ENCODE peak calls at places on chromosomes 2 and 18, in seven cellular contexts. One of them, this sample, is unnamed.

GRCh38 chr2:205405752-205406151 is 276.5 kb upstream of the NRP2 start:
- DNase-seq in astrocyte of the spinal cord: peak
- DNase-seq in upper lobe of left lung: no peak
- DNase-seq in A549: no peak
- DNase-seq in OCI-LY7: no peak
- DNase-seq in heart right ventricle: no peak
- DNase-seq in heart left ventricle: no peak
- DNase-seq in this sample: no peak

GRCh38 chr2:111941531-111941930 is 43.1 kb downstream of the MERTK start:
- DNase-seq in astrocyte of the spinal cord: no peak
- DNase-seq in upper lobe of left lung: no peak
- DNase-seq in heart left ventricle: no peak
- DNase-seq in A549: no peak
- DNase-seq in heart right ventricle: no peak
- DNase-seq in OCI-LY7: no peak
- DNase-seq in this sample: no peak

GRCh38 chr2:23092831-23093230 is 292.1 kb upstream of the KLHL29 start:
- DNase-seq in OCI-LY7: peak
- DNase-seq in A549: no peak
- DNase-seq in heart left ventricle: no peak
- DNase-seq in heart right ventricle: no peak
- DNase-seq in astrocyte of the spinal cord: no peak
- DNase-seq in upper lobe of left lung: no peak
- DNase-seq in this sample: no peak

GRCh38 chr18:58044370-58045264 is 591 bp downstream of the NEDD4L start:
- DNase-seq in heart left ventricle: peak
- DNase-seq in astrocyte of the spinal cord: peak
- DNase-seq in heart right ventricle: peak
- DNase-seq in OCI-LY7: peak
- DNase-seq in A549: peak
- DNase-seq in upper lobe of left lung: peak
- DNase-seq in this sample: peak

GRCh38 chr18:75003089-75003488 is 205.8 kb downstream of the PTGR3 start:
- DNase-seq in OCI-LY7: no peak
- DNase-seq in heart right ventricle: no peak
- DNase-seq in upper lobe of left lung: no peak
- DNase-seq in heart left ventricle: no peak
- DNase-seq in astrocyte of the spinal cord: no peak
- DNase-seq in A549: no peak
- DNase-seq in this sample: no peak

GRCh38 chr2:111667001-111667400 is 217.0 kb downstream of the ANAPC1 start:
- DNase-seq in heart right ventricle: no peak
- DNase-seq in OCI-LY7: no peak
- DNase-seq in astrocyte of the spinal cord: no peak
- DNase-seq in A549: no peak
- DNase-seq in upper lobe of left lung: no peak
- DNase-seq in heart left ventricle: no peak
- DNase-seq in this sample: no peak

GRCh38 chr2:136017786-136018185 is 32.4 kb upstream of the DARS1 start:
- DNase-seq in A549: no peak
- DNase-seq in heart right ventricle: no peak
- DNase-seq in astrocyte of the spinal cord: no peak
- DNase-seq in heart left ventricle: no peak
- DNase-seq in OCI-LY7: no peak
- DNase-seq in upper lobe of left lung: no peak
- DNase-seq in this sample: no peak

GRCh38 chr2:202064206-202064880 is 8.7 kb upstream of the KIAA2012 start:
- DNase-seq in OCI-LY7: no peak
- DNase-seq in heart left ventricle: no peak
- DNase-seq in upper lobe of left lung: peak
- DNase-seq in astrocyte of the spinal cord: peak
- DNase-seq in A549: no peak
- DNase-seq in heart right ventricle: no peak
- DNase-seq in this sample: no peak

GRCh38 chr2:96665083-96665569 is 22.6 kb downstream of the FER1L5 start:
- DNase-seq in upper lobe of left lung: peak
- DNase-seq in astrocyte of the spinal cord: peak
- DNase-seq in heart right ventricle: no peak
- DNase-seq in A549: peak
- DNase-seq in heart left ventricle: no peak
- DNase-seq in OCI-LY7: no peak
- DNase-seq in this sample: no peak

GRCh38 chr2:12448846-12449480 is 267.8 kb upstream of the TRIB2 start:
- DNase-seq in heart left ventricle: no peak
- DNase-seq in astrocyte of the spinal cord: peak
- DNase-seq in OCI-LY7: no peak
- DNase-seq in heart right ventricle: no peak
- DNase-seq in upper lobe of left lung: no peak
- DNase-seq in A549: no peak
- DNase-seq in this sample: no peak

GRCh38 chr2:189549440-189549832 is 31.1 kb downstream of the SLC40A1 start:
- DNase-seq in astrocyte of the spinal cord: peak
- DNase-seq in heart right ventricle: peak
- DNase-seq in A549: no peak
- DNase-seq in upper lobe of left lung: no peak
- DNase-seq in heart left ventricle: peak
- DNase-seq in OCI-LY7: no peak
- DNase-seq in this sample: no peak

GRCh38 chr2:64459575-64459974 is 5.6 kb downstream of the LGALSL start:
- DNase-seq in upper lobe of left lung: no peak
- DNase-seq in heart left ventricle: no peak
- DNase-seq in astrocyte of the spinal cord: no peak
- DNase-seq in A549: no peak
- DNase-seq in heart right ventricle: no peak
- DNase-seq in OCI-LY7: no peak
- DNase-seq in this sample: no peak

GRCh38 chr2:182816856-182817255 is 49.6 kb downstream of the FRZB start:
- DNase-seq in astrocyte of the spinal cord: no peak
- DNase-seq in A549: no peak
- DNase-seq in heart right ventricle: no peak
- DNase-seq in upper lobe of left lung: no peak
- DNase-seq in OCI-LY7: no peak
- DNase-seq in heart left ventricle: no peak
- DNase-seq in this sample: no peak

GRCh38 chr2:165141601-165142000 is 62.2 kb downstream of the SCN3A start:
- DNase-seq in heart right ventricle: no peak
- DNase-seq in heart left ventricle: no peak
- DNase-seq in A549: no peak
- DNase-seq in OCI-LY7: peak
- DNase-seq in astrocyte of the spinal cord: peak
- DNase-seq in upper lobe of left lung: no peak
- DNase-seq in this sample: no peak

GRCh38 chr2:222733846-222734689 is 62.6 kb downstream of the MOGAT1 start:
- DNase-seq in heart left ventricle: peak
- DNase-seq in astrocyte of the spinal cord: no peak
- DNase-seq in A549: no peak
- DNase-seq in upper lobe of left lung: no peak
- DNase-seq in OCI-LY7: no peak
- DNase-seq in heart right ventricle: peak
- DNase-seq in this sample: no peak

GRCh38 chr2:83650897-83651296 is 808.2 kb downstream of the SUCLG1 start:
- DNase-seq in heart right ventricle: no peak
- DNase-seq in OCI-LY7: no peak
- DNase-seq in astrocyte of the spinal cord: peak
- DNase-seq in upper lobe of left lung: no peak
- DNase-seq in A549: no peak
- DNase-seq in heart left ventricle: no peak
- DNase-seq in this sample: no peak

GRCh38 chr2:236730393-236730792 is 160.8 kb downstream of the ACKR3 start:
- DNase-seq in heart right ventricle: peak
- DNase-seq in astrocyte of the spinal cord: no peak
- DNase-seq in OCI-LY7: no peak
- DNase-seq in heart left ventricle: peak
- DNase-seq in A549: no peak
- DNase-seq in upper lobe of left lung: no peak
- DNase-seq in this sample: no peak

GRCh38 chr2:72744049-72744448 is 81.8 kb downstream of the EXOC6B start:
- DNase-seq in OCI-LY7: no peak
- DNase-seq in heart left ventricle: no peak
- DNase-seq in A549: no peak
- DNase-seq in astrocyte of the spinal cord: peak
- DNase-seq in upper lobe of left lung: no peak
- DNase-seq in heart right ventricle: no peak
- DNase-seq in this sample: no peak

GRCh38 chr2:228917195-228917594 is 353.9 kb downstream of the PID1 start:
- DNase-seq in astrocyte of the spinal cord: peak
- DNase-seq in A549: no peak
- DNase-seq in upper lobe of left lung: no peak
- DNase-seq in heart right ventricle: no peak
- DNase-seq in OCI-LY7: no peak
- DNase-seq in heart left ventricle: no peak
- DNase-seq in this sample: no peak

DNA sequence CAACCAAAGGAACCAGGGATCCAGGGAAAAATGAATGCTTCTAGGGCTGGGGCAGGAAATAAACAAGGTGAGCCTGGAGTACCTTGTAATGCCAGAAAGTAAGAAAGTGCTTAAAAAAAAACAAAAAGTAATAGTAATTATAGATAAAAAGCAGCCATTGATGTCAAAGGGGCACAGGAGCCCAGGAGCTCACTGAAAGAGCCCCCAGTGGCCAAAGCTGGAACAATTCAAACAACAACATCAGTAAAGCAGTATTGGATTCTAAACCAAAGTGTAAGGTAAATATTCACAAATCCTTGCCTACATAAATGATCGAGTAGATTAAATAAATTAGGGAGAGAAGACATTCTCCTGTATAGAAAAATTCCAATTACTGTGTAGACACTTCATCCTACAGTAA is 114.3 kb upstream of the ARL4C start:
- DNase-seq in A549: peak
- DNase-seq in heart right ventricle: no peak
- DNase-seq in heart left ventricle: no peak
- DNase-seq in astrocyte of the spinal cord: no peak
- DNase-seq in OCI-LY7: peak
- DNase-seq in upper lobe of left lung: no peak
- DNase-seq in this sample: no peak
- TF ChIP-seq CTCF in A549: no peak
- TF ChIP-seq CTCF in heart right ventricle: no peak
- TF ChIP-seq CTCF in heart left ventricle: no peak
- TF ChIP-seq CTCF in astrocyte of the spinal cord: peak
- TF ChIP-seq CTCF in OCI-LY7: peak
- TF ChIP-seq CTCF in upper lobe of left lung: no peak
- TF ChIP-seq CTCF in this sample: peak

GRCh38 chr2:126664234-126664633 is 8.3 kb downstream of the GYPC start:
- DNase-seq in heart left ventricle: no peak
- DNase-seq in A549: no peak
- DNase-seq in upper lobe of left lung: no peak
- DNase-seq in OCI-LY7: peak
- DNase-seq in astrocyte of the spinal cord: no peak
- DNase-seq in heart right ventricle: no peak
- DNase-seq in this sample: no peak

GRCh38 chr2:126661001-126661400 is 5.0 kb downstream of the GYPC start:
- DNase-seq in OCI-LY7: no peak
- DNase-seq in astrocyte of the spinal cord: no peak
- DNase-seq in heart left ventricle: no peak
- DNase-seq in upper lobe of left lung: no peak
- DNase-seq in A549: no peak
- DNase-seq in heart right ventricle: no peak
- DNase-seq in this sample: no peak

GRCh38 chr2:126663184-126663963 is 7.4 kb downstream of the GYPC start:
- DNase-seq in heart left ventricle: no peak
- DNase-seq in upper lobe of left lung: no peak
- DNase-seq in A549: no peak
- DNase-seq in heart right ventricle: no peak
- DNase-seq in OCI-LY7: no peak
- DNase-seq in astrocyte of the spinal cord: no peak
- DNase-seq in this sample: peak

GRCh38 chr2:126661702-126662465 is 5.9 kb downstream of the GYPC start:
- DNase-seq in heart right ventricle: no peak
- DNase-seq in upper lobe of left lung: no peak
- DNase-seq in OCI-LY7: no peak
- DNase-seq in astrocyte of the spinal cord: no peak
- DNase-seq in heart left ventricle: no peak
- DNase-seq in A549: no peak
- DNase-seq in this sample: no peak

DNA sequence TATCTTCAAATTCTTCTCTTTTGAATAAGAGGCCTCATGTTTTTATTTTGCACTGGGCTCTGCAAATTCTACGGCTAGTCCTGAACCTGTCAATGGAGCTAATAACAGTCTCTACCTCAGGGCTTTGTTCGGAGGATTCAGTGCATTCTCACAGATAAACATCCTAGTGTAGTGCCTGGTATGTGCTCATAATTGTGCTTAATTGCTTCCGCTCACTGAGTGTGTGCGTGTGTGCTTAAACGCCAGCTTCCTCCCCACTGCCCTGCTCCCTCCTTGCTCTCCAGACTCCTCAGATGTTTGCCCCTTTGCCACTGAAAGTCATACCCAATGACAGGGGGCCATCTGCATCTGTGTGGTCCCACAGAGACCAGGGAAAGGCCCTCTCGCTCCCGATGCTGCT is 6.7 kb downstream of the GYPC start:
- DNase-seq in upper lobe of left lung: no peak
- DNase-seq in heart left ventricle: no peak
- DNase-seq in A549: no peak
- DNase-seq in heart right ventricle: no peak
- DNase-seq in astrocyte of the spinal cord: no peak
- DNase-seq in OCI-LY7: peak
- DNase-seq in this sample: no peak
- H3K4me3 ChIP-seq in upper lobe of left lung: no peak
- H3K4me3 ChIP-seq in heart left ventricle: no peak
- H3K4me3 ChIP-seq in A549: no peak
- H3K4me3 ChIP-seq in heart right ventricle: no peak
- H3K4me3 ChIP-seq in astrocyte of the spinal cord: no peak
- H3K4me3 ChIP-seq in OCI-LY7: no peak
- H3K4me3 ChIP-seq in this sample: peak

GRCh38 chr18:27608742-27609141 is 423.6 kb upstream of the CHST9 start:
- DNase-seq in OCI-LY7: peak
- DNase-seq in upper lobe of left lung: no peak
- DNase-seq in heart right ventricle: no peak
- DNase-seq in heart left ventricle: no peak
- DNase-seq in astrocyte of the spinal cord: no peak
- DNase-seq in A549: no peak
- DNase-seq in this sample: no peak
- TF ChIP-seq CTCF in OCI-LY7: peak
- TF ChIP-seq CTCF in upper lobe of left lung: no peak
- TF ChIP-seq CTCF in heart right ventricle: peak
- TF ChIP-seq CTCF in heart left ventricle: no peak
- TF ChIP-seq CTCF in astrocyte of the spinal cord: peak
- TF ChIP-seq CTCF in A549: peak
- TF ChIP-seq CTCF in this sample: peak

GRCh38 chr2:218983263-218983970 is 1.6 kb downstream of the FEV start:
- DNase-seq in upper lobe of left lung: no peak
- DNase-seq in A549: no peak
- DNase-seq in OCI-LY7: no peak
- DNase-seq in heart right ventricle: no peak
- DNase-seq in astrocyte of the spinal cord: no peak
- DNase-seq in heart left ventricle: no peak
- DNase-seq in this sample: no peak

GRCh38 chr2:218980800-218981389 is 4.1 kb downstream of the FEV start:
- DNase-seq in heart left ventricle: no peak
- DNase-seq in astrocyte of the spinal cord: no peak
- DNase-seq in upper lobe of left lung: no peak
- DNase-seq in heart right ventricle: no peak
- DNase-seq in OCI-LY7: no peak
- DNase-seq in A549: no peak
- DNase-seq in this sample: no peak

GRCh38 chr2:218982312-218983262 is 2.4 kb downstream of the FEV start:
- DNase-seq in astrocyte of the spinal cord: no peak
- DNase-seq in heart left ventricle: no peak
- DNase-seq in upper lobe of left lung: no peak
- DNase-seq in heart right ventricle: no peak
- DNase-seq in A549: no peak
- DNase-seq in OCI-LY7: no peak
- DNase-seq in this sample: no peak

GRCh38 chr2:218979846-218980738 is 4.9 kb downstream of the FEV start:
- DNase-seq in heart left ventricle: peak
- DNase-seq in OCI-LY7: peak
- DNase-seq in astrocyte of the spinal cord: peak
- DNase-seq in A549: peak
- DNase-seq in heart right ventricle: peak
- DNase-seq in upper lobe of left lung: peak
- DNase-seq in this sample: peak

GRCh38 chr2:218981390-218982311 is 3.3 kb downstream of the FEV start:
- DNase-seq in OCI-LY7: no peak
- DNase-seq in A549: no peak
- DNase-seq in heart right ventricle: no peak
- DNase-seq in heart left ventricle: peak
- DNase-seq in upper lobe of left lung: no peak
- DNase-seq in astrocyte of the spinal cord: no peak
- DNase-seq in this sample: no peak
- H3K4me3 ChIP-seq in OCI-LY7: no peak
- H3K4me3 ChIP-seq in A549: peak
- H3K4me3 ChIP-seq in heart right ventricle: peak
- H3K4me3 ChIP-seq in heart left ventricle: peak
- H3K4me3 ChIP-seq in upper lobe of left lung: peak
- H3K4me3 ChIP-seq in astrocyte of the spinal cord: no peak
- H3K4me3 ChIP-seq in this sample: peak